ENCODE peak calls at places on chromosomes 12 and 14, in seven cellular contexts. S, E, K, T, D, V and U are unnamed samples.
A peak's percentile ranks its signal among the peaks of the same experiment; 100 is the strongest.

GRCh38 chr12:48351022-48351708 is 446 bp upstream of the ZNF641 start:
- DNase-seq in S (peak; percentile 93), E (peak; percentile 66), K (peak; percentile 69), T (peak; percentile 74), D (peak; percentile 87), V (peak; percentile 90), U (peak; percentile 95)

GRCh38 chr14:26855051-26855753 is 257.4 kb upstream of the NOVA1 start:
- DNase-seq in S (no peak), E (no peak), K (peak; percentile 57), T (peak; percentile 43), D (peak; percentile 1), V (no peak), U (peak; percentile 68)

GRCh38 chr14:68633131-68633991 is 159.5 kb downstream of the ZFP36L1 start:
- DNase-seq in S (peak; percentile 80), E (peak; percentile 22), K (no peak), T (peak; percentile 20), D (peak; percentile 34), V (no peak), U (peak; percentile 84)

GRCh38 chr14:99730876-99731351 is 46.8 kb downstream of the CYP46A1 start:
- DNase-seq in S (peak; percentile 71), E (no peak), K (no peak), T (no peak), D (no peak), V (no peak), U (no peak)

GRCh38 chr12:76194724-76195123 is 110.2 kb upstream of the NAP1L1 start:
- DNase-seq in S (no peak), E (no peak), K (no peak), T (no peak), D (no peak), V (no peak), U (no peak)

GRCh38 chr12:99658950-99659349 is 11.4 kb downstream of the GARIN6 start:
- DNase-seq in S (no peak), E (peak; percentile 29), K (peak; percentile 33), T (peak; percentile 9), D (peak; percentile 6), V (no peak), U (peak; percentile 3)

GRCh38 chr12:29396774-29397173 is 15.8 kb upstream of the ERGIC2 start:
- DNase-seq in S (no peak), E (no peak), K (peak; percentile 57), T (peak; percentile 45), D (peak; percentile 35), V (no peak), U (peak; percentile 51)

GRCh38 chr12:131390408-131391100 is 320.3 kb upstream of the SFSWAP start:
- DNase-seq in S (no peak), E (no peak), K (peak; percentile 62), T (no peak), D (no peak), V (peak; percentile 14), U (no peak)

GRCh38 chr14:101505216-101505970 is 55.9 kb upstream of the DIO3 start:
- DNase-seq in S (peak; percentile 56), E (no peak), K (no peak), T (no peak), D (no peak), V (no peak), U (no peak)

GRCh38 chr12:117521327-117521726 is 159.9 kb upstream of the NOS1 start:
- DNase-seq in S (no peak), E (no peak), K (no peak), T (no peak), D (no peak), V (no peak), U (no peak)

GRCh38 chr14:55271572-55272414 is 572 bp downstream of the FBXO34 start:
- DNase-seq in S (peak; percentile 89), E (peak; percentile 77), K (peak; percentile 69), T (peak; percentile 78), D (peak; percentile 71), V (peak; percentile 81), U (peak; percentile 82)

GRCh38 chr14:69424139-69424923 is 25.8 kb downstream of the SLC39A9 start:
- DNase-seq in S (no peak), E (peak; percentile 23), K (peak; percentile 64), T (peak; percentile 48), D (peak; percentile 45), V (no peak), U (no peak)

GRCh38 chr12:76554411-76555225 is 5.0 kb downstream of the OSBPL8 start:
- DNase-seq in S (no peak), E (no peak), K (no peak), T (no peak), D (no peak), V (no peak), U (no peak)

GRCh38 chr14:55071870-55072640 is 20.6 kb downstream of the MAPK1IP1L start:
- DNase-seq in S (no peak), E (peak; percentile 95), K (peak; percentile 75), T (peak; percentile 98), D (peak; percentile 65), V (no peak), U (peak; percentile 80)

GRCh38 chr14:93951798-93952540 is 24.4 kb downstream of the ASB2 start:
- DNase-seq in S (no peak), E (peak; percentile 32), K (no peak), T (peak; percentile 25), D (no peak), V (no peak), U (no peak)

GRCh38 chr12:59632408-59632807 is 36.6 kb downstream of the SLC16A7 start:
- DNase-seq in S (no peak), E (no peak), K (no peak), T (no peak), D (no peak), V (no peak), U (no peak)

GRCh38 chr12:59634254-59634653 is 38.4 kb downstream of the SLC16A7 start:
- DNase-seq in S (no peak), E (no peak), K (no peak), T (no peak), D (no peak), V (no peak), U (no peak)

GRCh38 chr12:59637657-59638150 is 41.9 kb downstream of the SLC16A7 start:
- DNase-seq in S (no peak), E (no peak), K (no peak), T (no peak), D (no peak), V (no peak), U (no peak)

GRCh38 chr12:59636945-59637656 is 41.3 kb downstream of the SLC16A7 start:
- DNase-seq in S (no peak), E (no peak), K (no peak), T (no peak), D (no peak), V (no peak), U (no peak)
- H3K4me3 ChIP-seq in S (no peak overlapping the region), E (no peak overlapping the region), K (no peak overlapping the region), T (no peak overlapping the region), D (no peak overlapping the region), V (no peak overlapping the region), U (no peak overlapping the region)

DNA sequence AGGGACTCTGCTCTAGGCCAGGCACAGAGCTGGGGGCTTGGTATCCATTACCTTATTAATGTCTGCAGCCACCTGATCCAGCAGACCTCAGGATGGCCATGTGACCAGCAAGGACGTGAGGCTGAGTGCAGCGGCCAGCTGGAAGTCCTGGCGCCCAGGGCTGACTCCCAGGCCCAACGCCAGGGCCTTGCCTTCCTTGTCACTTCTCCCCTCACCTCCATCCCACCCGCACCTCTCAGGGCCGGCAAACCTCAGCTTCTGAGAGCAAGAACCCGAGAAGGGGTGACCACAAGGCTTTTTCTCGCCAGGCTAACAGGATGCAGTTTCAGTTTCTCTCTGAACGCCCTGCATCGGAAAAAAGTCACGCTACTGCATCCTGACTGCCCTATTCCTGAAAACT is 15.4 kb downstream of the RAB35 start:
- DNase-seq in S (no peak), E (no peak), K (no peak), T (no peak), D (no peak), V (no peak), U (no peak)
- H3K4me3 ChIP-seq in S (no peak overlapping the region), E (no peak overlapping the region), K (no peak overlapping the region), T (no peak overlapping the region), D (no peak overlapping the region), V (no peak overlapping the region), U (no peak overlapping the region)

GRCh38 chr14:103110681-103111296 is 12.5 kb upstream of the TNFAIP2 start:
- DNase-seq in S (no peak), E (no peak), K (no peak), T (peak; percentile 52), D (no peak), V (peak; percentile 40), U (no peak)
- H3K4me3 ChIP-seq in S (no peak overlapping the region), E (no peak overlapping the region), K (no peak overlapping the region), T (no peak overlapping the region), D (no peak overlapping the region), V (no peak overlapping the region), U (no peak overlapping the region)

GRCh38 chr12:53299101-53299453 is 418 bp upstream of the MYG1 start:
- DNase-seq in S (no peak), E (peak; percentile 71), K (peak; percentile 90), T (peak; percentile 76), D (peak; percentile 90), V (peak; percentile 44), U (peak; percentile 75)
- H3K4me3 ChIP-seq in S (peak overlapping the region; percentile 79), E (peak overlapping the region; percentile 85), K (peak overlapping the region; percentile 90), T (no peak overlapping the region), D (peak overlapping the region; percentile 75), V (no peak overlapping the region), U (peak overlapping the region; percentile 93)

GRCh38 chr12:123427036-123427769 is 9.3 kb downstream of the RILPL2 start:
- DNase-seq in S (no peak), E (no peak), K (no peak), T (no peak), D (no peak), V (no peak), U (no peak)

GRCh38 chr12:123435636-123436016 is 858 bp downstream of the RILPL2 start:
- DNase-seq in S (no peak), E (no peak), K (no peak), T (no peak), D (no peak), V (no peak), U (no peak)

GRCh38 chr12:123433615-123434014 is 2.9 kb downstream of the RILPL2 start:
- DNase-seq in S (no peak), E (no peak), K (no peak), T (no peak), D (no peak), V (no peak), U (no peak)

GRCh38 chr12:123436017-123436964 is at the start of gene RILPL2:
- DNase-seq in S (peak; percentile 95), E (peak; percentile 69), K (peak; percentile 64), T (peak; percentile 79), D (peak; percentile 84), V (peak; percentile 90), U (peak; percentile 88)

GRCh38 chr12:123431951-123432886 is 4.3 kb downstream of the RILPL2 start:
- DNase-seq in S (no peak), E (no peak), K (no peak), T (no peak), D (no peak), V (peak; percentile 25), U (no peak)
- H3K4me3 ChIP-seq in S (no peak overlapping the region), E (no peak overlapping the region), K (no peak overlapping the region), T (no peak overlapping the region), D (no peak overlapping the region), V (no peak overlapping the region), U (no peak overlapping the region)